ENCODE peak calls at places on chromosomes 2 and 18, in six cellular contexts. N is fibroblast of mammary gland, R is AG10803, A is WTC11, C is AG04449, X is Caco-2. L is an unnamed sample.
A peak's percentile ranks its signal among the peaks of the same experiment; 100 is the strongest.

GRCh38 chr2:20669609-20670314 is 2.8 kb downstream of the GDF7 start:
- DNase-seq in A (no peak), N (no peak), X (no peak), C (no peak), R (no peak), L (no peak)

GRCh38 chr2:96267159-96267971 is 1.3 kb downstream of the CIAO1 start:
- DNase-seq in C (no peak), R (peak; percentile 35), X (peak; percentile 77), N (peak; percentile 72), A (peak; percentile 64), L (peak; percentile 32)

GRCh38 chr2:159706385-159706980 is 5.8 kb upstream of the MARCHF7 start:
- DNase-seq in A (no peak), C (no peak), X (no peak), N (no peak), R (peak; percentile 31), L (peak; percentile 16)

GRCh38 chr2:43576983-43577892 is 18.6 kb downstream of the THADA start:
- DNase-seq in X (peak; percentile 35), N (peak; percentile 80), A (no peak), C (peak; percentile 33), R (peak; percentile 85), L (peak; percentile 51)

GRCh38 chr18:40293311-40293710 is 1661.7 kb upstream of the PIK3C3 start:
- DNase-seq in C (no peak), N (peak; percentile 5), A (no peak), R (no peak), X (no peak), L (no peak)

GRCh38 chr2:9160732-9161131 is 45.9 kb upstream of the ASAP2 start:
- DNase-seq in X (peak; percentile 24), N (no peak), R (no peak), C (no peak), A (peak; percentile 35), L (no peak)

GRCh38 chr18:23136326-23137092 is 1.2 kb downstream of the CABLES1 start:
- DNase-seq in N (no peak), C (no peak), A (peak; percentile 34), X (peak; percentile 38), R (no peak), L (no peak)

GRCh38 chr18:74531043-74531442 is 3.3 kb upstream of the CNDP1 start:
- DNase-seq in X (no peak), A (no peak), C (no peak), N (no peak), R (no peak), L (no peak)

GRCh38 chr2:130821867-130822266 is 14.8 kb upstream of the ARHGEF4 start:
- DNase-seq in X (no peak), R (no peak), A (no peak), N (no peak), C (no peak), L (no peak)

GRCh38 chr2:130818809-130819208 is 17.9 kb upstream of the ARHGEF4 start:
- DNase-seq in X (no peak), R (no peak), A (no peak), N (no peak), C (no peak), L (no peak)

GRCh38 chr2:130822766-130823165 is 13.9 kb upstream of the ARHGEF4 start:
- DNase-seq in X (no peak), N (no peak), C (no peak), R (no peak), A (no peak), L (no peak)

GRCh38 chr2:130819915-130820861 is 16.5 kb upstream of the ARHGEF4 start:
- DNase-seq in C (no peak), A (peak; percentile 46), R (no peak), X (no peak), N (no peak), L (no peak)

GRCh38 chr2:130819226-130819914 is 17.3 kb upstream of the ARHGEF4 start:
- DNase-seq in X (no peak), R (no peak), A (no peak), N (no peak), C (no peak), L (no peak)
- TF ChIP-seq CTCF in X (no peak), R (no peak), A (no peak), N (no peak), C (no peak), L (no peak)

DNA sequence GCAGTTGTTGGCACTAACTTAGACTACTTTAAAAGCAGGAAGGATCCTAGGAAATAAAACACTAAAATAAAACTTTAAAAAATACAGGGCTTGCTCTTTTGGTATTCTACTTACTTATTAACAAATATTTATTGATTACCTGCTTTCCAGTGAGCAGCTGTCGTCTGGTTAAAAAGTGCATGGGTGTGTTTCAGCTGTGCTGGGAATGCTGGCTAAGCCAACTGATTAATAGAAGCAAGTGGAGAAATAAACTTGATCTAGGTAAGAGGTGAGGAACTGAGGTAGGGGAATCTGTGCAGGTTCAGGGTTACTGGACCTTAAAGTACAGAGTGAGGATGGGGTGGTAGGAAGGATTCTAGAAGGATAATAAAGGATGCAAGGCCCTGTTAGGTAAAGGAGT is 110.8 kb downstream of the SPTBN1 start:
- DNase-seq in C (no peak), R (no peak), A (no peak), N (no peak), X (no peak), L (no peak)
- TF ChIP-seq CTCF in C (no peak), R (no peak), A (no peak), N (no peak), X (no peak), L (no peak)

GRCh38 chr2:161900241-161900640 is 173.8 kb downstream of the DPP4 start:
- DNase-seq in A (no peak), R (no peak), C (no peak), N (no peak), X (no peak), L (no peak)
- TF ChIP-seq CTCF in A (no peak), R (no peak), C (no peak), N (no peak), X (no peak), L (no peak)

DNA sequence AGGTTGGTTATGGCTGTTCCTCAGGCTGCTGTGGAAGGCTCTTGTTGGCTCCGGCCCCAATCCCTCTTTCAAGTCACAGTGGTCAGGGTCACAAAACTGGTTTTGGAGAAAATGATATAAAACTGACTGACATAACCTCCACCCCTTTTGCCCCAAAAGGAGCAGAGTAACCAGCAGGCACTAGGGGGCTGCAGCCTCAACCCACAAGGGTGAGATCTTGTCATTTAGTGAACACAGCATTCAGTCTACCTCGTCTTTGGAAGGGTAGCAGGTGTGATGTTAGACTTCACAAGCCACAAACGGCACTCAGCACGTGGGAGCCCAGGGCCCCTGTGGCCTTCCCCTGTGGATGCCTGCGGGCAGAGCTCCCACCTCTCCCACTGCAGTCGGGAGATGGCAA is 372.1 kb upstream of the MYT1L start:
- DNase-seq in R (no peak), C (no peak), N (no peak), A (no peak), X (no peak), L (no peak)
- TF ChIP-seq CTCF in R (no peak), C (no peak), N (no peak), A (no peak), X (no peak), L (no peak)

GRCh38 chr2:181566643-181567042 is 90.3 kb downstream of the CERKL start:
- DNase-seq in A (no peak), R (no peak), X (no peak), N (no peak), C (no peak), L (no peak)
- TF ChIP-seq CTCF in A (no peak), R (no peak), X (no peak), N (no peak), C (no peak), L (no peak)

GRCh38 chr18:70578480-70578879 is 289.6 kb downstream of the SOCS6 start:
- DNase-seq in N (no peak), C (no peak), R (no peak), A (peak; percentile 19), X (peak; percentile 36), L (no peak)
- TF ChIP-seq CTCF in N (no peak), C (no peak), R (no peak), A (no peak), X (peak; percentile 17), L (no peak)

L was measured in HFFc6.